ENCODE peak calls at places on chromosomes 5 and 9, in eight cellular contexts. A is PC-9, O is mesendoderm, U is astrocyte, C is GM23248, K is keratinocyte, M is SK-N-SH, I is Karpas-422. Q is an unnamed sample.

GRCh38 chr5:108504974-108505373 is 123.1 kb upstream of the FBXL17 start:
- DNase-seq in A (no peak), O (no peak), U (no peak), C (no peak), K (no peak), M (no peak), I (no peak), Q (no peak)

GRCh38 chr5:95842955-95843544 is 20.5 kb upstream of the GLRX start:
- DNase-seq in A (peak), O (peak), U (peak), C (peak), K (no peak), M (no peak), I (peak), Q (peak)

GRCh38 chr5:79236364-79236969 is 536 bp downstream of the JMY start:
- DNase-seq in A (no peak), O (peak), U (peak), C (peak), K (no peak), M (peak), I (no peak), Q (peak)

GRCh38 chr5:50699737-50700136 is 33.3 kb downstream of the PARP8 start:
- DNase-seq in A (no peak), O (peak), U (no peak), C (peak), K (no peak), M (no peak), I (no peak), Q (peak)

GRCh38 chr5:173458819-173459218 is 130.6 kb upstream of the STC2 start:
- DNase-seq in A (peak), O (no peak), U (no peak), C (peak), K (no peak), M (no peak), I (no peak), Q (peak)

GRCh38 chr5:111017731-111018130 is 53.8 kb upstream of the TSLP start:
- DNase-seq in A (no peak), O (no peak), U (peak), C (peak), K (no peak), M (no peak), I (no peak), Q (peak)

GRCh38 chr5:158119852-158120708 is 261.1 kb upstream of the CLINT1 start:
- DNase-seq in A (peak), O (no peak), U (peak), C (peak), K (peak), M (no peak), I (no peak), Q (peak)

GRCh38 chr9:116100711-116101111 is 52.9 kb upstream of the PAPPA start:
- DNase-seq in A (no peak), O (no peak), U (peak), C (peak), K (peak), M (no peak), I (no peak), Q (peak)

GRCh38 chr5:178458140-178458539 is 132.1 kb downstream of the COL23A1 start:
- DNase-seq in A (no peak), O (no peak), U (no peak), C (no peak), K (no peak), M (no peak), I (no peak), Q (no peak)

GRCh38 chr5:175561085-175561484 is 82.7 kb downstream of the SFXN1 start:
- DNase-seq in A (no peak), O (no peak), U (no peak), C (no peak), K (no peak), M (no peak), I (no peak), Q (no peak)

GRCh38 chr5:81787843-81788242 is 36.9 kb upstream of the SSBP2 start:
- DNase-seq in A (peak), O (peak), U (peak), C (peak), K (no peak), M (no peak), I (no peak), Q (peak)

GRCh38 chr9:131490514-131490913 is 12.2 kb upstream of the POMT1 start:
- DNase-seq in A (no peak), O (no peak), U (no peak), C (no peak), K (no peak), M (no peak), I (no peak), Q (no peak)

GRCh38 chr5:147750065-147750464 is 32.5 kb downstream of the JAKMIP2 start:
- DNase-seq in A (no peak), O (peak), U (no peak), C (no peak), K (no peak), M (no peak), I (no peak), Q (no peak)

GRCh38 chr5:32996336-32996735 is 285.2 kb downstream of the NPR3 start:
- DNase-seq in A (no peak), O (no peak), U (no peak), C (no peak), K (no peak), M (no peak), I (no peak), Q (no peak)

GRCh38 chr5:133017964-133018363 is 8.4 kb downstream of the ZCCHC10 start:
- DNase-seq in A (no peak), O (no peak), U (no peak), C (no peak), K (no peak), M (no peak), I (no peak), Q (no peak)

GRCh38 chr5:168793844-168794837 is 215.0 kb upstream of the PANK3 start:
- DNase-seq in A (no peak), O (peak), U (peak), C (peak), K (no peak), M (no peak), I (no peak), Q (peak)

GRCh38 chr5:14110196-14110595 is 32.9 kb upstream of the TRIO start:
- DNase-seq in A (no peak), O (no peak), U (no peak), C (peak), K (no peak), M (no peak), I (no peak), Q (peak)

GRCh38 chr5:100777680-100778281 is 125.3 kb downstream of the ST8SIA4 start:
- DNase-seq in A (peak), O (peak), U (peak), C (peak), K (no peak), M (no peak), I (peak), Q (peak)
- H3K4me2 ChIP-seq in A (peak), O (no peak), U (peak), C (peak), K (peak), M (peak), I (peak), Q (peak)

DNA sequence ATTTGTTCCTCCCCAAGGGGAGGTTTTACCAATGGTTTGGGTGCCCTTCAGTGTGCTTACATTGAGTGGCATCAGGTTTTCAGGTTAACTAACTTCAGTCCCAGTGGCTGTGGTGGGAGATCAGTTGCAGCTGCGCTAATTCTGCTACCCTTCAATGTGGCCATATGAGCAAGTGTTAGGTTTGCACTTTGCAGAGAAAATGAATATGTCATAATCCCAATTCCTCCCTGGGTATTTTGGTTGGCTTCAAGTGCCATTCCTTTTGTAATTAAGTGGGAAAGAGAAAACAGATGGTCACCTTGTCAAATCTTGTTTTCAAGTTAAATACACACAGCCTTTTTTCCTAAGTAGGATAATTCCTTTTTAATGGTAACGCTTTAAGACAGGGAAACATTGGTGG is 236.2 kb downstream of the TLE4 start:
- DNase-seq in A (no peak), O (no peak), U (peak), C (no peak), K (no peak), M (no peak), I (no peak), Q (no peak)
- H3K4me2 ChIP-seq in A (no peak), O (no peak), U (no peak), C (no peak), K (no peak), M (no peak), I (no peak), Q (no peak)

GRCh38 chr5:127799293-127799905 is 96.2 kb downstream of the CCDC192 start:
- DNase-seq in A (no peak), O (peak), U (no peak), C (no peak), K (no peak), M (no peak), I (peak), Q (no peak)
- H3K4me2 ChIP-seq in A (no peak), O (no peak), U (no peak), C (no peak), K (no peak), M (no peak), I (peak), Q (no peak)

GRCh38 chr9:108184009-108184408 is 671.8 kb downstream of the ACTL7B start:
- DNase-seq in A (no peak), O (no peak), U (no peak), C (no peak), K (no peak), M (no peak), I (no peak), Q (no peak)

GRCh38 chr9:108186996-108187395 is 668.8 kb downstream of the ACTL7B start:
- DNase-seq in A (no peak), O (no peak), U (peak), C (peak), K (no peak), M (no peak), I (no peak), Q (peak)

GRCh38 chr9:108182950-108183381 is 672.8 kb downstream of the ACTL7B start:
- DNase-seq in A (no peak), O (no peak), U (peak), C (peak), K (no peak), M (no peak), I (no peak), Q (peak)

GRCh38 chr9:108184941-108185340 is 670.8 kb downstream of the ACTL7B start:
- DNase-seq in A (peak), O (peak), U (peak), C (peak), K (peak), M (no peak), I (no peak), Q (peak)

GRCh38 chr9:108185613-108186012 is 670.2 kb downstream of the ACTL7B start:
- DNase-seq in A (no peak), O (peak), U (no peak), C (no peak), K (no peak), M (no peak), I (no peak), Q (no peak)
- H3K4me2 ChIP-seq in A (no peak), O (no peak), U (no peak), C (no peak), K (no peak), M (no peak), I (no peak), Q (no peak)

DNA sequence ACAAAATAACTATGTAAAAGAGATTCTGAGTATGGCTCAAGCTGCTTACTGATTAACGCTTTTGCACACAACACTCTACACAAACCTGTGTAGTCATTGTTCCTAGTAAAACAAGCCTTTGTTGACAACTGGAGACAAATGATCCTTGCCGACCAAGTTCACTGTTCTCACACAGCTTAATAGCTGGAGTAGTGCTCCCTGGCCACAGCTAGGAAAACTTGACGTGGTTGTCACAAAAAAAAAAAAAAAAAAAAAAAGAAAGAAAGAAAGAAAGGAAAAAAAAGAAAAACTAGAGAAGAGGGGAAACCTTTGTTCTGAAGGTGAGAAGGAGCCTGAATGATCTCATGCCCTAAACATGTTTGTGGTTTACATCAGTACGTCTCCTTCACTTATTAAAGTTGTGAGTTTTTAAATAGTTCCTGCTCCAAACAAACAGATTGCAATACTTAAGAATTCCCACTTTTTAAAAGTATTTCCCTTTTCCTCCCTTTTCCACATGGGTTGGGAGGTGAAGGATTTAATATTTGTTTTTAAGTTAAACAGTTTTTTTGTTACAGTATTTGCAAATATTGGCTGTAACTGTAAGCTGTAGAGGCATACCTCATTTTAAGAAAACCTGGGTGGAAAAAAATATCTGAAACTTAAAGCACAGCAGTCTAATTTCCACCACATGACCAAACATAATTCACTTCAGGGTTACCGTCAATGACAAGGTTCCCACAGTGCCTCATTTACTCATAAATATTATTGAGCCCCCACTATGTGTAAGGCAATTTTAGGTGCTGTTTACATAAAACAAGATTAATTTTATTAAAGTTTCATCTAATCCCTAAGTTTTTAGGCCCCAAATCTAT is 63.7 kb downstream of the GLIS3 start:
- DNase-seq in A (peak), O (peak), U (peak), C (peak), K (no peak), M (no peak), I (no peak), Q (peak)
- H3K4me2 ChIP-seq in A (peak), O (no peak), U (peak), C (peak), K (peak), M (peak), I (no peak), Q (peak)

GRCh38 chr9:86057491-86057890 is 41.9 kb downstream of the GOLM1 start:
- DNase-seq in A (no peak), O (no peak), U (no peak), C (no peak), K (no peak), M (no peak), I (no peak), Q (no peak)

GRCh38 chr9:86064220-86064619 is 35.1 kb downstream of the GOLM1 start:
- DNase-seq in A (no peak), O (no peak), U (no peak), C (no peak), K (no peak), M (no peak), I (no peak), Q (no peak)

GRCh38 chr9:86061972-86062739 is 37.2 kb downstream of the GOLM1 start:
- DNase-seq in A (no peak), O (no peak), U (no peak), C (no peak), K (no peak), M (no peak), I (no peak), Q (no peak)

DNA sequence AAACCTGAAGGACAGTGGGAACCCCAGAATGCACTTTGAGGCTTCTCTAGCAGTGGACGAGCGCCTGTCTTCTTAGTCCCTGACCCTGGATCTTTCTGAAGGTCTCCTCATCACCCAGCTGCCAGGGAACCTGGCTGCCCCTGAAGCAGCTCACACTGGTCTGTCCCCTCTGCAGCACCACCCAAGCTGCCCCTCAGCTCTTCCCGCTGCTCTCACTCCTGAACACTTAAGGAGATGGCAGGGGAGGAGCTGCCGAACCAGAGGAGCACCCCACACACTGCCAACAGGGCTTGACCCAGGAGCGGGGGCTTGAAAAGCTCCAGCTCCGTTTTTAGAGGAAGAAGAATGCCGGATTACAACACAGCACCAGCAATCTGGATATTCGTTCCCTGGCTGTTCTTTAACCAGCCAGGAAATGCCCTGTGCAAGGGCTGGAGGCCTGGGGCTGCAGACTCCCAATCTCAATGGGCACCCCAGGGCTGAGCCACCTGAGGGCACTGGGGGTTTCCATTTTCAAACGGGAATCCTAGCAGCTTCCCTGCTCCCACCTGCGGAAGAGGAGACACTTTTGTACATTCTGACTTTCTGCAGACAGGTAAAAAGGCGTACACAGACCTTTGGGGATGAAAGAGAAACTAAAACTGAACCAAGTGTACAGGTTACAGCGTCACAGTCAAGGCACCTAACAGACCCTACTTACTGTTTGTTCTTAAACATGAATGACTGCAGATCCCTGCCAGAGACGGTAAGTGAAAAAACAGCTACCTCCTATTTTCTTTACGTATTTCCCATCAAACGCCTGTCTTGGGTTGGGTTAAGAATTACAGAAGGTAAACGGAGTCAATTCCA is 36.3 kb downstream of the GOLM1 start:
- DNase-seq in A (no peak), O (no peak), U (no peak), C (no peak), K (no peak), M (no peak), I (no peak), Q (no peak)
- H3K4me2 ChIP-seq in A (no peak), O (no peak), U (no peak), C (no peak), K (no peak), M (no peak), I (peak), Q (no peak)

GRCh38 chr9:114388764-114389375 is 1.1 kb upstream of the AKNA start:
- DNase-seq in A (no peak), O (no peak), U (no peak), C (no peak), K (no peak), M (no peak), I (peak), Q (no peak)
- H3K4me2 ChIP-seq in A (no peak), O (no peak), U (no peak), C (no peak), K (no peak), M (no peak), I (peak), Q (no peak)

GRCh38 chr9:107390319-107390718 is 99.2 kb downstream of the KLF4 start:
- DNase-seq in A (no peak), O (no peak), U (no peak), C (peak), K (peak), M (no peak), I (no peak), Q (no peak)
- H3K4me2 ChIP-seq in A (peak), O (no peak), U (no peak), C (no peak), K (peak), M (no peak), I (no peak), Q (no peak)

DNA sequence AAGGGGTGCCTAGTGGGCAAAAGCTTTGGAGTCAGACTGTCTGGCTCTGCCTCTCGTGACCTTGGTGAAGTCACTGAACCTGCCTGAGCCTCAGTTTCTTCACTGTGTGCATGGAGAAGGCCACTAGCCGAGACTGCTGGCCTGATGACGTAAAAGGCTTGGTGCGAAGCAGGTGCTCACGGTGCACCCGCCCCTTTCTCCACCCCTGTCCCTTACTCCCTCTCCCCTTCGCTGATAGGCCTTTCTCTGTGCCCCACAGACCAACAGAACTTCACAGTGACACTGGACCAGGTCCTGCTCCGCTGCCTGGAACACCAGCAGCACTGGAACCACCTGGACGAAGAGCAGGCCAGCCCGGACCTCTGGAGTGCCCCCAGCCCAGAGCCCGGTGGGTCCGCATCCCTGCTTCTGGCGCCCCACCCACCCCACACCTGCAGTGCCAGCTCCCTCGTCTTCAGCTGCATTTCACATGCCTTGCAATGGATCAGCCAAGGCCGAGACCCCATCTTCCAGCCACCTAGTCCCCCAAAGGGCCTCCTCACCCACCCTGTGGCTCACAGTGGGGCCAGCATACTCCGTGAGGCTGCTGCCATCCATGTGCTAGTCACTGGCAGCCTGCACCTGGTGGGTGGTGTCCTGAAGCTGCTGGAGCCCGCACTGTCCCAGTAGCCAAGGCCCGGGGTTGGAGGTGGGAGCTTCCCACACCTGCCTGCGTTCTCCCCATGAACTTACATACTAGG is 10.4 kb downstream of the FPGS start:
- DNase-seq in A (no peak), O (no peak), U (no peak), C (no peak), K (no peak), M (no peak), I (no peak), Q (no peak)
- H3K4me2 ChIP-seq in A (no peak), O (no peak), U (no peak), C (no peak), K (no peak), M (no peak), I (no peak), Q (no peak)